ENCODE peak calls at places on chromosome 20, in ten cellular contexts. F is astrocyte of the spinal cord, M is lower leg skin, V is colonic mucosa, D is Peyer's patch, Q is fibroblast of pulmonary artery, S is left ventricle myocardium inferior, B is A549, Z is testis, J is foreskin fibroblast. O is an unnamed sample.

GRCh38 chr20:60123652-60124051 is 165.4 kb downstream of the CDH26 start:
- DNase-seq in F (no peak), M (no peak), V (no peak), D (no peak), Q (no peak), S (no peak), B (no peak), Z (no peak), J (no peak), O (no peak)

GRCh38 chr20:56706867-56707360 is 77.8 kb downstream of the TFAP2C start:
- DNase-seq in F (no peak), M (no peak), V (no peak), D (no peak), Q (peak; percentile 7), S (no peak), B (no peak), Z (peak; percentile 70), J (no peak), O (no peak)

GRCh38 chr20:14193443-14193842 is 144.0 kb downstream of the FLRT3 start:
- DNase-seq in F (no peak), M (no peak), V (no peak), D (no peak), Q (no peak), S (no peak), B (no peak), Z (no peak), J (no peak), O (no peak)

GRCh38 chr20:49668181-49668877 is 45.3 kb downstream of the B4GALT5 start:
- DNase-seq in F (no peak), M (no peak), V (no peak), D (peak; percentile 88), Q (no peak), S (peak; percentile 19), B (no peak), Z (peak; percentile 91), J (no peak), O (peak; percentile 81)

GRCh38 chr20:34863421-34863965 is 9.2 kb downstream of the GGT7 start:
- DNase-seq in F (no peak), M (no peak), V (no peak), D (no peak), Q (no peak), S (no peak), B (no peak), Z (no peak), J (no peak), O (no peak)

GRCh38 chr20:49510562-49511117 is 28.2 kb upstream of the KCNB1 start:
- DNase-seq in F (peak; percentile 86), M (peak; percentile 71), V (peak; percentile 27), D (no peak), Q (peak; percentile 90), S (peak; percentile 73), B (no peak), Z (peak; percentile 60), J (peak; percentile 85), O (peak; percentile 67)

GRCh38 chr20:23265226-23265625 is 85.4 kb upstream of the NXT1 start:
- DNase-seq in F (peak; percentile 58), M (no peak), V (no peak), D (no peak), Q (peak; percentile 47), S (no peak), B (no peak), Z (peak; percentile 63), J (no peak), O (no peak)

GRCh38 chr20:2210646-2211556 is 84.9 kb upstream of the TGM3 start:
- DNase-seq in F (peak; percentile 36), M (no peak), V (peak; percentile 31), D (no peak), Q (peak; percentile 89), S (peak; percentile 29), B (no peak), Z (peak; percentile 32), J (peak; percentile 91), O (no peak)

DNA sequence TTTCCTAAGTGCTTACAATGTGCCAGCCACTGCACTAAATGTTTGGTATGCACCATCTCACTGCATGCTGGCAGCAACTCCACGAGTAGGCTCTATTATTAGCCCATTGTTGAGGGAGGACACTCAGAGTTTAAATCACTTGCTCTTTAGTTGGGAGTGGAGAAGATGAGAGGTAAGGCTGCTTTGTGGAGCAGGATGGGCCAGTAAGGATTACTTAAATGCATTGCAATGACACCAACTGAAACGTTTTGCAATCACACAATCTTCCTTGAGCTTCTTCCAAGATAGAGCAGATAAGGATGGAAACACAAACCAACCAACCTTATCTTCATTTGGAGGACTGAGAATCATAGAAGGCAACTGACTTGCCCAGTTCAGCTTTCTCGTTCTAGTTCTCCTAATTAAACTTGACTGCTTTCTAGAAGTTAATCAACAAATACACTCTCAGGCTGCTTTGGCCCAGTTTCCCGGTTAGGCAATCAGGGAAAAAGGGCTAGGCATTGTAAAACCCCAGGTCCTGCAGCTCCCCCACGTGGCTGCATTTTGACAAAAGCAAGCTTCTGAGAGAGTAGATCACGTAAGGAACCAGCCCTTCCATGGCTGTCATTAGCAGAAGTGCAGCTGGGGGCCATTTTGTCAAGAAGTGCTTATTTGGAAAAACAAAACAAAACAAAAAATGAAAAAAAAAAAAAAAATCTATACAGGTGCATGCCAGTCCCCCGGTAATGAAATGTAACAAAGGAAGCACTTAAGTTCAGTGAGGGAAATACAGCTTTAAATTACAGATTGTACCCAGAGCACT is 130.6 kb downstream of the BCAS1 start:
- DNase-seq in F (peak; percentile 94), M (peak; percentile 96), V (peak; percentile 97), D (peak; percentile 95), Q (peak; percentile 97), S (peak; percentile 94), B (peak; percentile 79), Z (peak; percentile 93), J (peak; percentile 95), O (peak; percentile 91)
- H3K4me3 ChIP-seq in F (peak overlapping the region; percentile 4), M (no peak overlapping the region), V (no peak overlapping the region), D (no peak overlapping the region), Q (no peak overlapping the region), S (peak overlapping the region; percentile 29), B (no peak overlapping the region), Z (no peak overlapping the region), J (no peak overlapping the region), O (no peak overlapping the region)

DNA sequence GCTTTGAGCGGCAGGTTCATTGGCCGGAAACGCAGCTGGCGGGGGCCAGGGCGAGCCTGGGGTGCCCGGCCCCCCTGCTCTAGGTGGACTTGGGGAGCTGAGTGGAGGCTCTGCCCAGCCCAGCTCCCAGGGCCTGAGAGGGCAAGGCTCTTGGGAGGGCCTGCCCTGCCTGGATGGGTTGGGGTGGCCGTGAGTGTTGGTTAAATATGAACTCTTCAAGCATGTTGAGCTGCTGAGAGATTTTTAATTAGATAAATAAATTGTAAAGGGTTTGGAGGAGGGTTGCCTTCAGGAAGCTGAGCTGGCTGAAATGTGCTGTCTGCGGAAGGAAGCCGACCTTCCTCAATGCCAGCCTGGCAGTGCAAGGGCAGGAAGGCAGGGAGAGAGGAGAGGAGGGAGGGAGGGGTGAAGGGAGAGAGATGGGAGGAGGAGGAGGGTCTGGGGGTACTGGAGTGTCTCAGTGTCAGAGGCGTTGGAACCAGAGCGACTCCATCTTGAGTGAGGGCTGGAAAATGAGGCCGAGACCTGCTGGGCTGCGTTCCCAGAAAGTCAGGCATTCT is 39.4 kb upstream of the PMEPA1 start:
- DNase-seq in F (no peak), M (no peak), V (no peak), D (no peak), Q (no peak), S (no peak), B (no peak), Z (no peak), J (no peak), O (no peak)
- H3K4me3 ChIP-seq in F (no peak overlapping the region), M (no peak overlapping the region), V (no peak overlapping the region), D (peak overlapping the region; percentile 39), Q (no peak overlapping the region), S (peak overlapping the region; percentile 55), B (peak overlapping the region; percentile 24), Z (peak overlapping the region; percentile 38), J (peak overlapping the region; percentile 46), O (peak overlapping the region; percentile 32)

GRCh38 chr20:31972481-31973386 is 4.8 kb downstream of the XKR7 start:
- DNase-seq in F (no peak), M (no peak), V (no peak), D (no peak), Q (no peak), S (no peak), B (no peak), Z (no peak), J (peak; percentile 9), O (no peak)

GRCh38 chr20:31962741-31963140 is 5.2 kb upstream of the XKR7 start:
- DNase-seq in F (no peak), M (no peak), V (no peak), D (no peak), Q (no peak), S (no peak), B (no peak), Z (no peak), J (no peak), O (no peak)

GRCh38 chr20:31966991-31967655 is 828 bp upstream of the XKR7 start:
- DNase-seq in F (no peak), M (no peak), V (no peak), D (no peak), Q (no peak), S (no peak), B (no peak), Z (no peak), J (no peak), O (no peak)

GRCh38 chr20:31968299-31969126 is 562 bp downstream of the XKR7 start:
- DNase-seq in F (peak; percentile 56), M (peak; percentile 29), V (peak; percentile 67), D (peak; percentile 36), Q (peak; percentile 73), S (peak; percentile 69), B (peak; percentile 81), Z (peak; percentile 83), J (peak; percentile 79), O (peak; percentile 85)

GRCh38 chr20:31967830-31968249 is at the start of gene XKR7:
- DNase-seq in F (no peak), M (no peak), V (no peak), D (no peak), Q (no peak), S (no peak), B (no peak), Z (no peak), J (no peak), O (no peak)
- H3K4me3 ChIP-seq in F (no peak within 1 kb of the TSS), M (no peak within 1 kb of the TSS), V (no peak within 1 kb of the TSS), D (peak within 1 kb of the TSS; percentile 19), Q (no peak within 1 kb of the TSS), S (peak within 1 kb of the TSS; percentile 30), B (no peak within 1 kb of the TSS), Z (peak within 1 kb of the TSS; percentile 48), J (no peak within 1 kb of the TSS), O (peak within 1 kb of the TSS; percentile 21)

GRCh38 chr20:62367136-62367482 is at the start of gene LAMA5:
- DNase-seq in F (no peak), M (no peak), V (no peak), D (no peak), Q (no peak), S (peak; percentile 72), B (no peak), Z (no peak), J (peak; percentile 74), O (peak; percentile 84)

GRCh38 chr20:62368629-62369507 is 1.8 kb upstream of the LAMA5 start:
- DNase-seq in F (peak; percentile 57), M (no peak), V (no peak), D (no peak), Q (peak; percentile 51), S (no peak), B (no peak), Z (no peak), J (peak; percentile 87), O (no peak)

GRCh38 chr20:62369508-62370114 is 2.5 kb upstream of the LAMA5 start:
- DNase-seq in F (no peak), M (no peak), V (no peak), D (no peak), Q (no peak), S (no peak), B (no peak), Z (no peak), J (peak; percentile 36), O (no peak)

GRCh38 chr20:62367483-62368302 is 581 bp upstream of the LAMA5 start:
- DNase-seq in F (no peak), M (no peak), V (no peak), D (peak; percentile 51), Q (no peak), S (no peak), B (no peak), Z (peak; percentile 71), J (peak; percentile 54), O (no peak)

DNA sequence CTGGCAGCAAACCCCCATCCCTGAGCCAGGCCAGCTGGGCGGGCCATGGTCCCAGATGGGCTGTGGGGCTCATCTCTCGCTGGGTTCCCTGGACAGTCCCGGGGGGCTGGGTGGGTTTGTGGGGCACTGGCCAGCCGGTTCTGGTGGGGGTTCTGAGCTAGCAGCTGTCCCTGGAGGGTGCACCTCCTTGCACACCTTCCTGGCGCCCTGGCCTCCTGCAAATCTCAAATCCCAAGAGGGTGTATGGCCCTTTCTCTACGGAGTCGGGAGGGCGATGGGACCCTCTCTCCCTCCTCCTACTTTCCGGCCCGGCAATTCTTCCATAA is 1.2 kb upstream of the LAMA5 start:
- DNase-seq in F (no peak), M (no peak), V (no peak), D (no peak), Q (no peak), S (no peak), B (no peak), Z (no peak), J (no peak), O (no peak)
- H3K4me3 ChIP-seq in F (no peak overlapping the region), M (no peak overlapping the region), V (peak overlapping the region; percentile 61), D (peak overlapping the region; percentile 78), Q (no peak overlapping the region), S (peak overlapping the region; percentile 98), B (peak overlapping the region; percentile 100), Z (no peak overlapping the region), J (no peak overlapping the region), O (peak overlapping the region; percentile 69)

O was measured in upper lobe of right lung.